ENCODE peak calls at places on chromosome 1, in seven cellular contexts. One of them, this sample, is unnamed.

GRCh38 chr1:109579496-109579895 is 31.1 kb downstream of the GNAI3 start:
- DNase-seq in CD8-positive, alpha-beta T cell: no peak
- DNase-seq in endothelial cell of umbilical vein: no peak
- DNase-seq in neural progenitor cell: no peak
- DNase-seq in thoracic aorta: no peak
- DNase-seq in AG04450: no peak
- DNase-seq in heart left ventricle: no peak
- DNase-seq in this sample: no peak

GRCh38 chr1:184745110-184745509 is 9.5 kb downstream of the EDEM3 start:
- DNase-seq in AG04450: no peak
- DNase-seq in heart left ventricle: no peak
- DNase-seq in neural progenitor cell: no peak
- DNase-seq in endothelial cell of umbilical vein: no peak
- DNase-seq in CD8-positive, alpha-beta T cell: no peak
- DNase-seq in thoracic aorta: no peak
- DNase-seq in this sample: no peak

GRCh38 chr1:155776414-155776813 is 80.6 kb downstream of the GON4L start:
- DNase-seq in heart left ventricle: no peak
- DNase-seq in CD8-positive, alpha-beta T cell: no peak
- DNase-seq in neural progenitor cell: no peak
- DNase-seq in thoracic aorta: no peak
- DNase-seq in endothelial cell of umbilical vein: no peak
- DNase-seq in AG04450: no peak
- DNase-seq in this sample: no peak

GRCh38 chr1:96183928-96184327 is 537.7 kb upstream of the PTBP2 start:
- DNase-seq in endothelial cell of umbilical vein: no peak
- DNase-seq in thoracic aorta: no peak
- DNase-seq in AG04450: no peak
- DNase-seq in heart left ventricle: no peak
- DNase-seq in neural progenitor cell: no peak
- DNase-seq in CD8-positive, alpha-beta T cell: no peak
- DNase-seq in this sample: no peak

GRCh38 chr1:3352084-3352951 is 102.1 kb upstream of the ARHGEF16 start:
- DNase-seq in CD8-positive, alpha-beta T cell: no peak
- DNase-seq in AG04450: no peak
- DNase-seq in heart left ventricle: no peak
- DNase-seq in endothelial cell of umbilical vein: no peak
- DNase-seq in neural progenitor cell: peak
- DNase-seq in thoracic aorta: peak
- DNase-seq in this sample: peak

GRCh38 chr1:39757501-39757900 is 13.6 kb downstream of the OXCT2 start:
- DNase-seq in endothelial cell of umbilical vein: no peak
- DNase-seq in heart left ventricle: no peak
- DNase-seq in AG04450: no peak
- DNase-seq in CD8-positive, alpha-beta T cell: no peak
- DNase-seq in neural progenitor cell: no peak
- DNase-seq in thoracic aorta: no peak
- DNase-seq in this sample: no peak

GRCh38 chr1:209884665-209885117 is 53.3 kb upstream of the SYT14 start:
- DNase-seq in AG04450: peak
- DNase-seq in heart left ventricle: no peak
- DNase-seq in thoracic aorta: peak
- DNase-seq in neural progenitor cell: no peak
- DNase-seq in endothelial cell of umbilical vein: peak
- DNase-seq in CD8-positive, alpha-beta T cell: no peak
- DNase-seq in this sample: no peak

GRCh38 chr1:23951646-23952095 is 8.0 kb upstream of the PNRC2 start:
- DNase-seq in endothelial cell of umbilical vein: peak
- DNase-seq in thoracic aorta: peak
- DNase-seq in CD8-positive, alpha-beta T cell: no peak
- DNase-seq in heart left ventricle: no peak
- DNase-seq in neural progenitor cell: no peak
- DNase-seq in AG04450: no peak
- DNase-seq in this sample: peak

GRCh38 chr1:147545133-147545532 is 3.8 kb downstream of the BCL9 start:
- DNase-seq in neural progenitor cell: peak
- DNase-seq in thoracic aorta: no peak
- DNase-seq in endothelial cell of umbilical vein: no peak
- DNase-seq in AG04450: no peak
- DNase-seq in CD8-positive, alpha-beta T cell: peak
- DNase-seq in heart left ventricle: no peak
- DNase-seq in this sample: no peak

GRCh38 chr1:65264197-65264929 is 45.0 kb upstream of the DNAJC6 start:
- DNase-seq in neural progenitor cell: peak
- DNase-seq in AG04450: no peak
- DNase-seq in endothelial cell of umbilical vein: peak
- DNase-seq in CD8-positive, alpha-beta T cell: no peak
- DNase-seq in thoracic aorta: no peak
- DNase-seq in heart left ventricle: no peak
- DNase-seq in this sample: peak

GRCh38 chr1:52239708-52240001 is 97.8 kb downstream of the ZFYVE9 start:
- DNase-seq in CD8-positive, alpha-beta T cell: no peak
- DNase-seq in neural progenitor cell: no peak
- DNase-seq in thoracic aorta: no peak
- DNase-seq in endothelial cell of umbilical vein: no peak
- DNase-seq in heart left ventricle: no peak
- DNase-seq in AG04450: no peak
- DNase-seq in this sample: no peak

GRCh38 chr1:34982820-34983376 is 2.2 kb downstream of the TMEM35B start:
- DNase-seq in heart left ventricle: no peak
- DNase-seq in AG04450: no peak
- DNase-seq in neural progenitor cell: no peak
- DNase-seq in thoracic aorta: no peak
- DNase-seq in CD8-positive, alpha-beta T cell: no peak
- DNase-seq in endothelial cell of umbilical vein: no peak
- DNase-seq in this sample: no peak

GRCh38 chr1:246178902-246179301 is 328.2 kb downstream of the SMYD3 start:
- DNase-seq in thoracic aorta: no peak
- DNase-seq in heart left ventricle: no peak
- DNase-seq in neural progenitor cell: no peak
- DNase-seq in endothelial cell of umbilical vein: no peak
- DNase-seq in CD8-positive, alpha-beta T cell: no peak
- DNase-seq in AG04450: no peak
- DNase-seq in this sample: no peak
- H3K4me3 ChIP-seq in thoracic aorta: no peak
- H3K4me3 ChIP-seq in heart left ventricle: no peak
- H3K4me3 ChIP-seq in neural progenitor cell: no peak
- H3K4me3 ChIP-seq in endothelial cell of umbilical vein: no peak
- H3K4me3 ChIP-seq in CD8-positive, alpha-beta T cell: no peak
- H3K4me3 ChIP-seq in AG04450: no peak
- H3K4me3 ChIP-seq in this sample: no peak

DNA sequence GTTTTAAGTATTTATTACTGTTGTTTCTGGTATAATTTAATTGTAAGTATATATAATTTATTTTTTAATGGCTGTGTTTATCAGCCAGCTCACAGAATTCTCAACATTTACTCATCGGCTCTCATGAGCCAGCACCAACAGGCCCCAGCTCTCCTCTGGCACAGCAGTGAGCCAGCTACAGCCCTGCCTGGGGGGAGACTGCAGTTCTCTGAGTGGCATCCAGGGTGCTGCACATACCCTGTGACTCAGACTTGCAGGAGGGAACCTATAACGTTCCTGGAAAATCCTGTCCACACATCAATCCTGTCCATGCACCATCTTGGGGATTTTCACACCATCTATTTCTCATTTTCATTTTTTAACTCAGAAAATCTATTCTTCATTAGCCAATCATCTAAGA is 36.5 kb downstream of the FHAD1 start:
- DNase-seq in AG04450: no peak
- DNase-seq in neural progenitor cell: no peak
- DNase-seq in endothelial cell of umbilical vein: no peak
- DNase-seq in thoracic aorta: no peak
- DNase-seq in CD8-positive, alpha-beta T cell: no peak
- DNase-seq in heart left ventricle: no peak
- DNase-seq in this sample: peak
- TF ChIP-seq CTCF in AG04450: peak
- TF ChIP-seq CTCF in neural progenitor cell: no peak
- TF ChIP-seq CTCF in endothelial cell of umbilical vein: no peak
- TF ChIP-seq CTCF in thoracic aorta: peak
- TF ChIP-seq CTCF in CD8-positive, alpha-beta T cell: no peak
- TF ChIP-seq CTCF in heart left ventricle: no peak
- TF ChIP-seq CTCF in this sample: no peak

DNA sequence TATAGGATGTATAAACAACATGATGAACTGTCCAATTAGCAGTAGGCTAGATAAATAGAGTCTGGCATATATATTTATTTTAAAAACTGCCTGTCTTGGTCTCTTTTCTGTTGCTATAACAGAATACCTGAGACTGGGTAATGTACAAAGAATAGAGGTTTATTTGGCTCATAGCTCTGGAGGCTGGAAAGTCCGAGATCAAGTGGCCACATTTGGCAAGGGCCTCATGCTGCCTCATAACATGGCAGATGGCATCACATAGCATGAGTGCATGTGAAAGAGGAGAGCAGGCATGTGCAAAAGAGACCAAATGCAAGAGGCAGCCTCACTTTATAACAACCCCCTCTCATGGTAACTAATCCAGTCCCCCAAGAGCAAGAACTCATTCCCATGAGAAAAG is 6.0 kb downstream of the STYXL2 start:
- DNase-seq in CD8-positive, alpha-beta T cell: no peak
- DNase-seq in AG04450: no peak
- DNase-seq in neural progenitor cell: no peak
- DNase-seq in endothelial cell of umbilical vein: no peak
- DNase-seq in thoracic aorta: no peak
- DNase-seq in heart left ventricle: no peak
- DNase-seq in this sample: no peak
- H3K27ac ChIP-seq in CD8-positive, alpha-beta T cell: no peak
- H3K27ac ChIP-seq in AG04450: no peak
- H3K27ac ChIP-seq in neural progenitor cell: no peak
- H3K27ac ChIP-seq in endothelial cell of umbilical vein: no peak
- H3K27ac ChIP-seq in thoracic aorta: no peak
- H3K27ac ChIP-seq in heart left ventricle: no peak
- H3K27ac ChIP-seq in this sample: no peak

GRCh38 chr1:166164995-166165660 is 1.7 kb downstream of the FAM78B start:
- DNase-seq in CD8-positive, alpha-beta T cell: no peak
- DNase-seq in AG04450: no peak
- DNase-seq in heart left ventricle: peak
- DNase-seq in thoracic aorta: no peak
- DNase-seq in neural progenitor cell: peak
- DNase-seq in endothelial cell of umbilical vein: peak
- DNase-seq in this sample: peak
- H3K4me3 ChIP-seq in CD8-positive, alpha-beta T cell: peak
- H3K4me3 ChIP-seq in AG04450: no peak
- H3K4me3 ChIP-seq in heart left ventricle: peak
- H3K4me3 ChIP-seq in thoracic aorta: peak
- H3K4me3 ChIP-seq in neural progenitor cell: peak
- H3K4me3 ChIP-seq in endothelial cell of umbilical vein: no peak
- H3K4me3 ChIP-seq in this sample: peak